ENCODE peak calls at places on chromosome 9, in nine cellular contexts. Z is C1 segment of cervical spinal cord, V is amniotic stem cell, R is heart left ventricle, G is fibroblast of lung, B is NCI-H748 treated with DMSO at 0.1 percent for 48 hours, X is frontal cortex, I is Kasumi-1, O is NCI-H1092 treated with DMSO at 0.1 percent for 48 hours. K is an unnamed sample.

GRCh38 chr9:6413365-6414263 is 615 bp downstream of the UHRF2 start:
- DNase-seq in G (no peak), B (peak; percentile 59), O (peak; percentile 83), I (no peak), X (peak; percentile 22), R (peak; percentile 68), Z (no peak), V (no peak), K (peak; percentile 21)

GRCh38 chr9:7315116-7315515 is 484.5 kb downstream of the DMAC1 start:
- DNase-seq in O (no peak), G (no peak), Z (no peak), X (no peak), V (no peak), R (no peak), I (no peak), B (no peak), K (no peak)

GRCh38 chr9:133351908-133352634 is 4.1 kb downstream of the RPL7A start:
- DNase-seq in V (no peak), X (no peak), Z (no peak), G (peak; percentile 59), O (no peak), R (no peak), I (peak; percentile 80), B (no peak), K (peak; percentile 72)

GRCh38 chr9:136687721-136688223 is 515 bp upstream of the AGPAT2 start:
- DNase-seq in X (no peak), R (peak; percentile 78), I (no peak), G (no peak), B (no peak), O (no peak), Z (no peak), V (no peak), K (no peak)

GRCh38 chr9:90880066-90880465 is 78.4 kb downstream of the SYK start:
- DNase-seq in V (no peak), O (no peak), G (no peak), B (no peak), R (no peak), X (no peak), I (no peak), Z (no peak), K (no peak)

GRCh38 chr9:115204827-115205506 is 87.0 kb upstream of the TNC start:
- DNase-seq in V (peak; percentile 30), Z (no peak), O (no peak), B (no peak), I (no peak), X (no peak), G (peak; percentile 97), R (no peak), K (no peak)

GRCh38 chr9:114787781-114788498 is 17.9 kb downstream of the TNFSF15 start:
- DNase-seq in I (no peak), R (no peak), O (no peak), G (no peak), B (no peak), Z (no peak), X (no peak), V (no peak), K (no peak)

GRCh38 chr9:128218518-128219389 is 15.6 kb downstream of the DNM1 start:
- DNase-seq in G (peak; percentile 89), V (no peak), R (peak; percentile 96), I (peak; percentile 88), Z (peak; percentile 36), O (no peak), X (peak; percentile 93), B (peak; percentile 96), K (peak; percentile 95)

GRCh38 chr9:117543089-117543488 is 128.2 kb upstream of the ASTN2 start:
- DNase-seq in V (no peak), G (no peak), R (no peak), Z (no peak), I (no peak), X (no peak), O (no peak), B (no peak), K (no peak)

GRCh38 chr9:93952784-93953491 is 2.2 kb downstream of the BARX1 start:
- DNase-seq in R (peak; percentile 45), O (peak; percentile 46), V (no peak), B (peak; percentile 31), I (no peak), G (no peak), Z (no peak), X (no peak), K (no peak)

GRCh38 chr9:96253059-96253696 is 48.8 kb downstream of the HSD17B3 start:
- DNase-seq in Z (no peak), G (no peak), R (no peak), B (no peak), X (no peak), O (no peak), I (no peak), V (no peak), K (no peak)

GRCh38 chr9:13707635-13708410 is 428.3 kb upstream of the MPDZ start:
- DNase-seq in B (no peak), Z (no peak), O (no peak), V (no peak), R (no peak), G (peak; percentile 90), X (no peak), I (no peak), K (no peak)

GRCh38 chr9:13974891-13975290 is 339.1 kb downstream of the NFIB start:
- DNase-seq in Z (no peak), B (no peak), V (no peak), I (no peak), X (no peak), O (no peak), R (no peak), G (peak; percentile 16), K (no peak)

GRCh38 chr9:136779808-136780207 is 11.3 kb upstream of the TMEM141 start:
- DNase-seq in Z (no peak), V (no peak), G (no peak), X (no peak), R (no peak), I (no peak), O (no peak), B (no peak), K (no peak)

GRCh38 chr9:94018628-94019027 is 63.5 kb upstream of the BARX1 start:
- DNase-seq in V (no peak), I (no peak), X (no peak), G (peak; percentile 86), Z (no peak), R (no peak), O (no peak), B (no peak), K (no peak)

GRCh38 chr9:926976-927375 is 49.5 kb upstream of the DMRT3 start:
- DNase-seq in G (no peak), X (no peak), Z (no peak), B (no peak), O (no peak), V (no peak), R (no peak), I (no peak), K (no peak)

GRCh38 chr9:86315088-86315487 is 32.8 kb upstream of the ISCA1 start:
- DNase-seq in I (no peak), R (no peak), G (no peak), V (no peak), Z (no peak), X (no peak), O (no peak), B (no peak), K (no peak)

GRCh38 chr9:14323969-14324366 is 10.0 kb upstream of the NFIB start:
- DNase-seq in V (no peak), G (no peak), R (no peak), O (no peak), X (no peak), B (no peak), Z (no peak), I (no peak), K (no peak)

GRCh38 chr9:81542490-81542889 is 146.9 kb downstream of the TLE1 start:
- DNase-seq in G (no peak), I (no peak), X (no peak), B (no peak), O (no peak), V (no peak), Z (no peak), R (no peak), K (no peak)

GRCh38 chr9:133876836-133877235 is 115.3 kb downstream of the VAV2 start:
- DNase-seq in X (no peak), O (no peak), B (peak; percentile 13), G (no peak), Z (no peak), R (no peak), I (peak; percentile 46), V (no peak), K (no peak)

GRCh38 chr9:72755836-72756235 is 197.0 kb downstream of the ALDH1A1 start:
- DNase-seq in O (no peak), I (no peak), B (no peak), R (no peak), V (no peak), G (no peak), Z (no peak), X (no peak), K (no peak)

GRCh38 chr9:105299190-105299854 is 54.9 kb downstream of the SLC44A1 start:
- DNase-seq in O (no peak), G (peak; percentile 98), Z (no peak), X (no peak), I (no peak), B (no peak), V (peak; percentile 68), R (no peak), K (peak; percentile 83)

GRCh38 chr9:5628530-5629311 is at the start of gene RIC1:
- DNase-seq in I (peak; percentile 75), X (peak; percentile 97), R (peak; percentile 95), O (peak; percentile 96), V (peak; percentile 92), Z (peak; percentile 97), B (peak; percentile 75), G (peak; percentile 91), K (peak; percentile 92)

GRCh38 chr9:37862530-37862929 is 41.4 kb downstream of the SLC25A51 start:
- DNase-seq in O (no peak), R (no peak), G (no peak), B (no peak), V (no peak), X (no peak), I (no peak), Z (no peak), K (no peak)

GRCh38 chr9:135017916-135018915 is 69.3 kb upstream of the OLFM1 start:
- DNase-seq in V (no peak), R (no peak), X (no peak), Z (no peak), O (no peak), B (no peak), G (no peak), I (no peak), K (no peak)

K was measured in hepatic stellate cell.